ENCODE peak calls at places on chromosomes 5 and 9, in four cellular contexts. D is vagina; U is lower leg skin; G is effector memory CD4-positive, alpha-beta T cell. J is an unnamed sample.

GRCh38 chr9:5500441-5501235 is 9.7 kb upstream of the PDCD1LG2 start:
- DNase-seq in U (peak), G (no peak), D (no peak), J (no peak)

GRCh38 chr9:121133104-121133816 is 58.5 kb downstream of the CNTRL start:
- DNase-seq in G (peak), D (no peak), U (no peak), J (no peak)

GRCh38 chr5:62190931-62191330 is 115.1 kb upstream of the KIF2A start:
- DNase-seq in D (no peak), G (no peak), U (no peak), J (no peak)

GRCh38 chr9:126417007-126417406 is 90.4 kb downstream of the MVB12B start:
- DNase-seq in U (no peak), G (no peak), D (no peak), J (no peak)

GRCh38 chr5:76535577-76535976 is 87.6 kb downstream of the F2RL2 start:
- DNase-seq in D (no peak), G (no peak), U (no peak), J (no peak)

GRCh38 chr5:172943283-172943841 is 15.9 kb upstream of the RPL26L1 start:
- DNase-seq in G (no peak), D (no peak), U (no peak), J (no peak)

GRCh38 chr9:5870691-5871090 is 20.0 kb upstream of the MLANA start:
- DNase-seq in D (no peak), G (no peak), U (no peak), J (no peak)

GRCh38 chr9:36317766-36318165 is 59.5 kb upstream of the GNE start:
- DNase-seq in G (no peak), D (no peak), U (peak), J (peak)

GRCh38 chr9:91948423-91949292 is 1.4 kb downstream of the ROR2 start:
- DNase-seq in D (peak), U (peak), G (no peak), J (no peak)

GRCh38 chr5:85000671-85001070 is 616.0 kb upstream of the EDIL3 start:
- DNase-seq in G (no peak), U (no peak), D (no peak), J (no peak)

GRCh38 chr5:135489466-135490244 is 37.5 kb upstream of the TIFAB start:
- DNase-seq in D (no peak), U (no peak), G (no peak), J (no peak)

GRCh38 chr5:137084016-137084415 is 415.1 kb downstream of the SPOCK1 start:
- DNase-seq in D (no peak), U (no peak), G (no peak), J (no peak)

GRCh38 chr5:142472306-142472951 is 147.6 kb upstream of the SPRY4 start:
- DNase-seq in U (no peak), D (no peak), G (peak), J (peak)

GRCh38 chr5:51387854-51388320 is 4.6 kb downstream of the ISL1 start:
- DNase-seq in D (no peak), G (no peak), U (no peak), J (no peak)

GRCh38 chr5:14676320-14676719 is 11.8 kb downstream of the OTULIN start:
- DNase-seq in G (no peak), U (no peak), D (no peak), J (peak)

GRCh38 chr5:145923405-145923804 is 13.0 kb upstream of the SH3RF2 start:
- DNase-seq in G (no peak), D (peak), U (no peak), J (no peak)

GRCh38 chr9:78671785-78672184 is 374.9 kb downstream of the PSAT1 start:
- DNase-seq in D (no peak), U (no peak), G (no peak), J (no peak)

GRCh38 chr5:56827043-56827442 is 11.7 kb downstream of the MAP3K1 start:
- DNase-seq in G (no peak), U (no peak), D (no peak), J (no peak)

GRCh38 chr5:78331523-78332080 is 28.8 kb upstream of the SCAMP1 start:
- DNase-seq in D (no peak), G (no peak), U (no peak), J (no peak)

GRCh38 chr9:128340691-128341434 is 536 bp downstream of the SLC27A4 start:
- DNase-seq in G (no peak), D (no peak), U (no peak), J (no peak)

GRCh38 chr5:33641722-33642505 is 201.1 kb downstream of the TARS1 start:
- DNase-seq in G (no peak), D (no peak), U (no peak), J (peak)

GRCh38 chr5:135486679-135487395 is 34.7 kb upstream of the TIFAB start:
- DNase-seq in G (no peak), U (no peak), D (no peak), J (no peak)

GRCh38 chr5:37575541-37576489 is 196.7 kb downstream of the WDR70 start:
- DNase-seq in U (no peak), G (no peak), D (no peak), J (no peak)

GRCh38 chr9:130446111-130446861 is 1.5 kb downstream of the ASS1 start:
- DNase-seq in U (peak), D (peak), G (no peak), J (no peak)
- H3K4me3 ChIP-seq in U (no peak), D (peak), G (no peak), J (no peak)

DNA sequence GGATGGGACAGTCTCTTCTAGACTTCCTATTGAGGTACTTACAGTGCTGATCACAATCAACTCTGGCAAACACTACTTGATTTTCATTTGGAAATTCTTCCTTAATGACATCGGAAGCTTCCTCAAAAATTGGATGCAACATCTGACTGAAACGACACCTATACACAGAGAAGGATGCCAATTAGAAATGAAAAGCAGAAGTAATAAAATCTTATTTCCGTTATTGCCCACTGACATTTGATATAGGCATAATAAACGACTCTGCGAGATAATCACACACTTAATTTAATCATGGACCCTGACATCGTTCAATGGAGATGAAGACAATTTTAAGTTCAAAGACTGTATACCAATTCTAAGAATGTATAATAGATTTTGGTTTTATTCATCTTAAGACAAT is 46.4 kb downstream of the ERP44 start:
- DNase-seq in D (no peak), G (no peak), U (no peak), J (no peak)
- H3K4me3 ChIP-seq in D (no peak), G (no peak), U (no peak), J (no peak)

DNA sequence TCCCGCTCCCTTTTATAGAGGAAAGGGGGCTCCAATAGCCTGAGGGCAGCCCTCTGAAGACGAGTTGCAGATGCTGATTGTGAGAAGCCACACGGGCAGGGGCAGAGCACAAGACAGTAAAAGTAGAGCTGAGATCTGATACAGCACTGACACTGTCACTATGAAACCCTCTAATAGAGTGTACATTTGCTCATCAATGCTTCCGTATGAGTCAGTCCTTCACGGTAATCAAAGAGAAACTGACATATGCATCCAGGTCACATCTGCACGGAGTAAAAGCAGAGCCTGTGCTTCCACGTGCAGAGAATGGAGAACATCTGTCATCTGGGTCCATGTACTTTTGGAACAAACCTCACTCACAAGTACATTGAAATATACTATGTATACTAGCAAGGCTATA is 60.6 kb upstream of the TMEM215 start:
- DNase-seq in U (no peak), G (no peak), D (no peak), J (no peak)
- H3K4me3 ChIP-seq in U (no peak), G (no peak), D (no peak), J (no peak)

GRCh38 chr9:136645343-136645902 is 17.3 kb upstream of the EGFL7 start:
- DNase-seq in U (no peak), G (no peak), D (no peak), J (no peak)

GRCh38 chr9:136644343-136644592 is 18.4 kb upstream of the EGFL7 start:
- DNase-seq in G (no peak), U (peak), D (no peak), J (no peak)

GRCh38 chr9:136644593-136645342 is 17.9 kb upstream of the EGFL7 start:
- DNase-seq in D (no peak), G (peak), U (peak), J (no peak)

GRCh38 chr9:136645903-136646754 is 16.6 kb upstream of the EGFL7 start:
- DNase-seq in D (no peak), G (no peak), U (no peak), J (no peak)

GRCh38 chr9:136643596-136644342 is 18.9 kb upstream of the EGFL7 start:
- DNase-seq in G (no peak), U (no peak), D (no peak), J (no peak)
- H3K4me3 ChIP-seq in G (no peak), U (no peak), D (peak), J (no peak)

GRCh38 chr9:133699546-133699945 is 38.6 kb downstream of the SARDH start:
- DNase-seq in U (no peak), D (no peak), G (no peak), J (no peak)
- H3K4me3 ChIP-seq in U (no peak), D (no peak), G (no peak), J (no peak)

GRCh38 chr9:134983506-134984371 is 66.0 kb upstream of the FCN1 start:
- DNase-seq in G (no peak), U (no peak), D (no peak), J (no peak)
- H3K4me3 ChIP-seq in G (no peak), U (no peak), D (no peak), J (no peak)

GRCh38 chr5:128597151-128597550 is 59.1 kb upstream of the FBN2 start:
- DNase-seq in G (no peak), U (no peak), D (no peak), J (peak)
- H3K4me3 ChIP-seq in G (no peak), U (no peak), D (no peak), J (no peak)

GRCh38 chr5:150490754-150491153 is 17.2 kb upstream of the NDST1 start:
- DNase-seq in G (no peak), U (no peak), D (no peak), J (no peak)

GRCh38 chr5:150488519-150489357 is 19.2 kb upstream of the NDST1 start:
- DNase-seq in D (no peak), U (no peak), G (no peak), J (no peak)

GRCh38 chr5:150487199-150488061 is 20.5 kb upstream of the NDST1 start:
- DNase-seq in G (no peak), D (no peak), U (no peak), J (no peak)

GRCh38 chr5:150490296-150490669 is 17.6 kb upstream of the NDST1 start:
- DNase-seq in U (no peak), G (no peak), D (no peak), J (no peak)

DNA sequence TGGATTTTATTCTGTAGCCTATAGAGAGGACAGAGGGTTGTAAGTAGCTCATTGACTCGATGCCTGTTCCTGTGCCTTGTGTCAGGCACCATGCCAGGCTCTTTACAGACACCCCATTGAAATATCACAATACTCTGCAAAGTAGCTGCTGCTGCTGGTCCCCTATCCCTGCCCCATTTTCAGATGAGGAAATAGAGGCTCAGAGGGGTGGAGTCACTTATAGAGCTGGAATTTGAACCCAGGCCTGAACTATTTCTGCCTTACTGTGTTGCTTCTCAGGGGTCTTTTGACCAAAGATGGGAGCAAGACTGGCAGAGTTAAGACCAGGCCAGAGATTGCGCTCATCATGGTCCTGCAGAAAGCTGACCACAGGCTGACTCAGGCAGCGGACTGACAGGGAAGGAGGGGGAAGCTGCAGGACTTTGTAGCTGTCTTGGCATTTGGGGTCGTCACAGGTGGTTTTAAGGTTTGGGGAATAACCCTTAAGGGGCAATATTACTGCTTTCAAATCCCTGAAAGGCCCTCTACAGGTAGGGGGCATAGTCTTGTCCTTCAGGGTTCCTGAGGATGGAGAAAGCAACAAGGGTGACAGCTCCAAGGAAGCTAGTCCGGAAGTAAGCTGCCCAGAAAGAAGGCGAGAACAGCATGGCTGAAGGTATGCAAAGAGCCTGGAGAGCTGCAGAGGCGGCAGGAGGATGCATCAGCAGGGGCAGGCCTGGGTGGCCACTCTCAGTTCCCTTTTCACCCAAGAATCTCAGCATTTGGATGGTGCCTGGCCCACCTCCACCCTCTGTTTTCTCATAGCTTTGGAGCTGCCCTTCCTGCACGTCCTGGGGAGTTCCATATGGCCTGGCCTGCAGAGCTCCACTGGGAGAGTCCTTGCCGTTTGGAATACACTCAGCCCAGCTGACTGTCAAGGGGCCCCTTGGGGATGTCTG is 18.3 kb upstream of the NDST1 start:
- DNase-seq in D (no peak), G (no peak), U (no peak), J (no peak)
- H3K4me3 ChIP-seq in D (peak), G (no peak), U (no peak), J (no peak)

GRCh38 chr5:167511276-167511675 is 780.2 kb upstream of the WWC1 start:
- DNase-seq in D (no peak), U (no peak), G (no peak), J (no peak)
- H3K4me3 ChIP-seq in D (no peak), U (no peak), G (no peak), J (no peak)

DNA sequence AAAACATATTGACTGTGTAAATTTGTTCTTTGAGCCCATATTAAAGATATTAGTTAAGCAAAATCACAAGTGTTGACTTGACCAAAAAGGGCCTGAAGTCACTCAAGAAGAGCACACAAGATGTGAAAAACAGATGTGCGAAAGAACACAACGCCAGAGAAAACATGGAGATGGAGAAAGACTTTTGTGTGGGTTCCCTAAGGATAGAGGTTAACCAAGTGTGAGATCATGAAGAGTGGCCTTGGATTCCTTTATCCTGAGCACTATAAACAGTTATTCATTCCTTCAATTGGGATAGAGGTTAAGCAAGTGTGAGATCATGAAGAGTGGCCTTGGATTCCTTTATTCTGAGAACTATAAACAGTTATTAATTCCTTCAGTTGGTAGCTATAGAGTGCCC is 361.8 kb downstream of the CDH18 start:
- DNase-seq in D (no peak), U (no peak), G (no peak), J (no peak)
- H3K4me3 ChIP-seq in D (no peak), U (no peak), G (no peak), J (no peak)